ENCODE peak calls at places on chromosomes 3 and 15, in four cellular contexts. R, W, O and A are unnamed samples.

GRCh38 chr3:53129344-53129743 is 891 bp downstream of the RFT1 start:
- DNase-seq in R (no peak), W (no peak), O (peak; percentile 42), A (no peak)

GRCh38 chr15:23074684-23075083 is 35.3 kb upstream of the TUBGCP5 start:
- DNase-seq in W (no peak), R (no peak), O (no peak), A (no peak)

GRCh38 chr3:156626104-156626503 is 48.3 kb upstream of the TIPARP start:
- DNase-seq in W (no peak), O (no peak), R (no peak), A (no peak)

GRCh38 chr3:171225698-171226097 is 199.2 kb upstream of the SLC2A2 start:
- DNase-seq in W (no peak), O (no peak), R (no peak), A (peak; percentile 63)

GRCh38 chr3:79587150-79587549 is 180.6 kb downstream of the ROBO1 start:
- DNase-seq in W (no peak), O (no peak), R (no peak), A (peak; percentile 60)

GRCh38 chr3:142947352-142947751 is 16.1 kb downstream of the PAQR9 start:
- DNase-seq in O (no peak), R (no peak), W (no peak), A (no peak)

GRCh38 chr15:84656972-84657371 is 1.0 kb downstream of the NMB start:
- DNase-seq in W (no peak), R (no peak), O (no peak), A (no peak)

GRCh38 chr15:69751575-69751974 is 299.0 kb downstream of the RPLP1 start:
- DNase-seq in R (no peak), O (no peak), W (no peak), A (no peak)

GRCh38 chr15:43204016-43204901 is 16.6 kb downstream of the EPB42 start:
- DNase-seq in W (peak; percentile 44), O (peak; percentile 63), R (peak; percentile 53), A (peak; percentile 67)

GRCh38 chr3:138409171-138409570 is 25.2 kb upstream of the ESYT3 start:
- DNase-seq in O (no peak), W (no peak), R (no peak), A (no peak)

GRCh38 chr3:195757371-195757770 is 36.6 kb downstream of the MUC20 start:
- DNase-seq in R (no peak), O (no peak), W (no peak), A (peak; percentile 49)
- TF ChIP-seq POLR2AphosphoS5 in R (no peak), O (no peak), W (no peak), A (no peak)

GRCh38 chr3:160448845-160449659 is 534 bp downstream of the TRIM59 start:
- DNase-seq in R (no peak), O (no peak), W (no peak), A (no peak)

GRCh38 chr3:160449660-160450598 is at the start of gene TRIM59:
- DNase-seq in O (peak; percentile 97), R (peak; percentile 63), W (peak; percentile 97), A (peak; percentile 98)

GRCh38 chr3:160446522-160447056 is 3.0 kb downstream of the TRIM59 start:
- DNase-seq in R (no peak), W (no peak), O (no peak), A (no peak)

GRCh38 chr3:160445854-160446253 is 3.7 kb downstream of the TRIM59 start:
- DNase-seq in W (no peak), O (no peak), R (no peak), A (no peak)

GRCh38 chr3:160447544-160447943 is 2.0 kb downstream of the TRIM59 start:
- DNase-seq in W (no peak), O (no peak), R (no peak), A (peak; percentile 36)
- TF ChIP-seq JUN in W (no peak), O (no peak), R (no peak), A (no peak)

GRCh38 chr15:74156678-74157411 is 16.7 kb upstream of the ISLR start:
- DNase-seq in R (no peak), O (no peak), W (no peak), A (no peak)
- TF ChIP-seq POLR2AphosphoS5 in R (no peak), O (no peak), W (no peak), A (no peak)

GRCh38 chr15:25468611-25469010 is 29.8 kb upstream of the UBE3A start:
- DNase-seq in W (no peak), R (no peak), O (no peak), A (no peak)

GRCh38 chr15:25464784-25465183 is 26.0 kb upstream of the UBE3A start:
- DNase-seq in W (no peak), R (no peak), O (no peak), A (no peak)

GRCh38 chr15:25469377-25469776 is 30.6 kb upstream of the UBE3A start:
- DNase-seq in O (no peak), W (no peak), R (no peak), A (no peak)

GRCh38 chr15:25470230-25470629 is 31.4 kb upstream of the UBE3A start:
- DNase-seq in O (no peak), R (no peak), W (no peak), A (no peak)

GRCh38 chr15:25465835-25466234 is 27.0 kb upstream of the UBE3A start:
- DNase-seq in O (no peak), R (no peak), W (no peak), A (no peak)
- TF ChIP-seq JUN in O (no peak), R (no peak), W (no peak), A (no peak)

GRCh38 chr15:88637436-88637835 is 1.4 kb upstream of the ISG20 start:
- DNase-seq in R (no peak), O (no peak), W (no peak), A (no peak)

GRCh38 chr15:88636039-88636438 is 2.8 kb upstream of the ISG20 start:
- DNase-seq in R (no peak), O (no peak), W (no peak), A (no peak)

GRCh38 chr15:88638626-88639372 is at the start of gene ISG20:
- DNase-seq in W (peak; percentile 87), R (peak; percentile 95), O (peak; percentile 92), A (peak; percentile 99)

GRCh38 chr15:88636654-88637053 is 2.2 kb upstream of the ISG20 start:
- DNase-seq in R (no peak), O (no peak), W (no peak), A (no peak)

GRCh38 chr15:88637841-88638625 is 783 bp upstream of the ISG20 start:
- DNase-seq in W (no peak), O (no peak), R (peak; percentile 78), A (no peak)
- TF ChIP-seq POLR2AphosphoS5 in W (no peak), O (no peak), R (no peak), A (no peak)

DNA sequence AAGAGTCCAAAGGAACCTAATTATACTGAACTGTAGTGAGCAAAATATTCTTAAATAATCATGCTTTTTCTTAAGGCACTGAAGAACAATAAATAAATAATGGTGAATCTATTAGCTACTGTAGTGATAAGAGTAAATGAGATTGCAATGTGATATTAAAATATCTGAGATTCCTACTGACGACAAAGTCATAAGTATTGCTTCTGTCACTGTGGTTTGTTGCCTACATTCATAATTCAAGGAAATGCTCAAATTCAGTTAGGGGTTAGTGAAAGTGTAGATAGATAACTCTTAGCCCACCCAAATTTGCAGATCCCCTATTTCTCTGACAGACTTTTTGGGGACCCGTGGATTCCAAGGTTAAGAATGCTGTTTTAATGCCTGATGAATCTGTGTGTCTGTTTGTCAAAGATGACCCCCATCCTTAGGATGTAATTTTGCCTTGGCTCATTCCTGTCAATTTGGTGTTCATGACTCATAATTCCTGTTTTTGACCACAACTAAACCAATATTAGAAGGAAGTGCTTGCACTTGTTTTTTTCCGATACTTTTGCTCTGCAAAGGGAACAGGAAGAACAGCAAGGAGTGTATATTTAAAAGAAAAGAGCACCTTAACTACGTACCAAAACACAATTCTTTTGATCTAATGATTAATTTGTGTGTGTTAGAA is 86.7 kb downstream of the MAGI1 start:
- DNase-seq in W (no peak), O (no peak), R (peak; percentile 74), A (peak; percentile 81)
- TF ChIP-seq JUN in W (no peak), O (no peak), R (no peak), A (peak; percentile 94)